ENCODE peak calls at places on chromosome 20, in six cellular contexts. One of them, this sample, is unnamed.

GRCh38 chr20:25198663-25199363 is 3.3 kb downstream of the ENTPD6 start:
- DNase-seq in lower leg skin: no peak
- DNase-seq in left ventricle myocardium inferior: no peak
- DNase-seq in BE2C: peak; percentile 49
- DNase-seq in neural progenitor cell: peak; percentile 33
- DNase-seq in right atrium auricular region: no peak
- DNase-seq in this sample: no peak

GRCh38 chr20:20546402-20546801 is 166.0 kb downstream of the RALGAPA2 start:
- DNase-seq in right atrium auricular region: no peak
- DNase-seq in neural progenitor cell: no peak
- DNase-seq in left ventricle myocardium inferior: no peak
- DNase-seq in BE2C: no peak
- DNase-seq in lower leg skin: no peak
- DNase-seq in this sample: no peak

GRCh38 chr20:37283530-37284195 is 5.8 kb upstream of the MANBAL start:
- DNase-seq in BE2C: no peak
- DNase-seq in right atrium auricular region: no peak
- DNase-seq in neural progenitor cell: no peak
- DNase-seq in lower leg skin: no peak
- DNase-seq in left ventricle myocardium inferior: no peak
- DNase-seq in this sample: no peak

GRCh38 chr20:51350941-51351631 is 191.4 kb downstream of the NFATC2 start:
- DNase-seq in neural progenitor cell: no peak
- DNase-seq in left ventricle myocardium inferior: no peak
- DNase-seq in lower leg skin: no peak
- DNase-seq in BE2C: no peak
- DNase-seq in right atrium auricular region: no peak
- DNase-seq in this sample: no peak

GRCh38 chr20:32510601-32511357 is 74.4 kb downstream of the NOL4L start:
- DNase-seq in lower leg skin: no peak
- DNase-seq in BE2C: no peak
- DNase-seq in neural progenitor cell: no peak
- DNase-seq in left ventricle myocardium inferior: no peak
- DNase-seq in right atrium auricular region: no peak
- DNase-seq in this sample: no peak

GRCh38 chr20:15375836-15376235 is 1038.4 kb upstream of the FLRT3 start:
- DNase-seq in BE2C: no peak
- DNase-seq in left ventricle myocardium inferior: no peak
- DNase-seq in lower leg skin: no peak
- DNase-seq in right atrium auricular region: no peak
- DNase-seq in neural progenitor cell: no peak
- DNase-seq in this sample: no peak

GRCh38 chr20:22289442-22289841 is 294.9 kb downstream of the FOXA2 start:
- DNase-seq in BE2C: no peak
- DNase-seq in neural progenitor cell: no peak
- DNase-seq in left ventricle myocardium inferior: no peak
- DNase-seq in right atrium auricular region: no peak
- DNase-seq in lower leg skin: no peak
- DNase-seq in this sample: no peak

GRCh38 chr20:19540401-19540800 is 217.7 kb upstream of the RIN2 start:
- DNase-seq in right atrium auricular region: no peak
- DNase-seq in left ventricle myocardium inferior: no peak
- DNase-seq in BE2C: no peak
- DNase-seq in neural progenitor cell: no peak
- DNase-seq in lower leg skin: no peak
- DNase-seq in this sample: no peak

GRCh38 chr20:33074675-33075074 is 4.8 kb upstream of the BPIFB4 start:
- DNase-seq in left ventricle myocardium inferior: no peak
- DNase-seq in lower leg skin: no peak
- DNase-seq in right atrium auricular region: no peak
- DNase-seq in BE2C: no peak
- DNase-seq in neural progenitor cell: no peak
- DNase-seq in this sample: no peak

GRCh38 chr20:56689852-56690485 is 60.9 kb downstream of the TFAP2C start:
- DNase-seq in left ventricle myocardium inferior: no peak
- DNase-seq in BE2C: no peak
- DNase-seq in neural progenitor cell: no peak
- DNase-seq in lower leg skin: no peak
- DNase-seq in right atrium auricular region: no peak
- DNase-seq in this sample: no peak

GRCh38 chr20:7232796-7233195 is 465.3 kb downstream of the BMP2 start:
- DNase-seq in right atrium auricular region: no peak
- DNase-seq in lower leg skin: no peak
- DNase-seq in BE2C: no peak
- DNase-seq in neural progenitor cell: no peak
- DNase-seq in left ventricle myocardium inferior: no peak
- DNase-seq in this sample: no peak

DNA sequence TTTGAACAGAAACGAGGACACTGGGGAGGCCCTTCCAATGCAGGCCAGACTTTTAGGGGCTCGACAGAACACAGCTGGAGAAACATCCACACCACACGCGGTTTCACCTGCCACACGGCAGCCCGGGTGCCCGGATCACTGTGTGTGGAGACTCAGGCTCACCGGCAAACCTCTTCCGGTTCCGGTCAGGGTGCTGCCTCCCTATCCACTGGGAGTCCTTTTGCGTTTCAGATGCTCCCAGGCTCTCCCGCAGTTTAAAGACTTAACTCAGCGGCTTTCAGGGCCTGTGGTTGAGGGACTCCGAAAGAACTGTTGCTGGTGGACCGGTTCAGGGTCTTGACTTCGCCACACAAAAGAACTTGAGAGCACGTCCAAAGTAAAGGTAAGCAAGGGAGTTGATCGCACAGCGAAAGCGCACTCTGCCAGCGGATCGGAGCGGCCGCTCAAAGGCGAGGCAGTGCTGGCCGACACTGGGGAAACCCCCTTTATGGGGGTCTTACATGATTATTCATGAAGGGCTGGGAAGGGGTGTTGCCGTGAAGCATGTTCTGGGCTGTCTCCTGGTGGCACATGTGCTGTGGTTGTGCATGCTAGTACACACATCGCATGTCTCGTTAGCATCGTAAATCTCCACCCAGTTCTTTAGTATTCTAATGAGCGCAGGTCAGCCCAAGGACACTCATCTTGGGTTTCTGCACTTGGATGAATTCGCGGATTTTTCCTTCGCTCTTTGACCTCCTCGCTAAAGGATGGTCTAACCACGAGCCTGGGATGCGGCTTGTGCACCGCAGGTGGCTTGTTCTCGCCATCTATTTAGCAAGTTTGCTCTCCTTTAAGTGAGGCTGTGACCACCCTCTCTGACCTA is 180.3 kb downstream of the CDH26 start:
- DNase-seq in lower leg skin: no peak
- DNase-seq in right atrium auricular region: no peak
- DNase-seq in BE2C: no peak
- DNase-seq in neural progenitor cell: no peak
- DNase-seq in left ventricle myocardium inferior: peak; percentile 59
- DNase-seq in this sample: no peak
- H3K4me3 ChIP-seq in lower leg skin: no peak overlapping the region
- H3K4me3 ChIP-seq in right atrium auricular region: peak overlapping the region; percentile 16
- H3K4me3 ChIP-seq in BE2C: no peak overlapping the region
- H3K4me3 ChIP-seq in neural progenitor cell: no peak overlapping the region
- H3K4me3 ChIP-seq in left ventricle myocardium inferior: peak overlapping the region; percentile 64
- H3K4me3 ChIP-seq in this sample: no peak overlapping the region

DNA sequence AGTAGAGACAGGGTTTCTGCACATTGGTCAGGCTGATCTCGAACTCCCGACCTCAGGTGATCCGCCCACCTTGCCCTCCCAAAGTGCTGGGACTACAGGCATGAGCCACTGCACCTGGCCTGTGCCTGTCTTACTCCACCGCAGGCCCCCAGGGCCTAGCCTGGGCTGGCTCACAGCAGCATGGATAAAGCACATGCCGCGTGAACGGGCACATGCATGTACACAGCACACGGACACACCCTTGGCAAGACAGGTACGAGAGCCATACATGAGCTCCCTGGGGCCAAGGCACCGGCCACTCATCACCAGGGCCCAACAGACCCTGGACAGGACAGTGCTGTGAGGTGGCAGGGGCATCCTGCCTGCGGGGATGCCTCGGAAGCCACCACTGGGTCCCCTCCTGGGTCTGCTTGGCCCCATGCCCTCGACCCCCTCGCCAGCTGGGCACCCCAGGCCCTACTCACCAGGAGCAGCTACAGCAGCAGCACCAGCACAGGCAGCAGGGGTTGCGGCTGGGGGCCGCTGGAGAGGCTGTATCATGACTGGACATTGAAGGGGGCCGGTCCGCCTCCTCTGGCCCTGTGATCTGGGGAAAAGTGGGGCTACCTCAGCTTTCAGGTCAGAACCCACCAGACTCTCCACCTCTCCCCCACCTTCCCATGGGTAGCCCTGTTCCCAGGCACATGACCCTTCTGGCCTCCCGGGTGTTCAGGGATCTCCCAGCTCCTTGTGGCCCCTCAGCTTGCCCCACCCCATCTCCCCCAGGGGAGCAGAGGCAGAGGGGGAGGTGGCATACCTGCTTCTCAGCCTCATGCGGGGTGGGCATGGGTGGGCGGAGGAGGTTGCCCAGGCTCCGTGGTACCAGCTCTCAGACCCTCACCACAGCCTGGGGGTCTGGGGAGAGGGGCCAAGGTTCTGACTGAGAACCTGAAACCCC is 3.0 kb downstream of the RGS19 start:
- DNase-seq in right atrium auricular region: no peak
- DNase-seq in lower leg skin: no peak
- DNase-seq in neural progenitor cell: no peak
- DNase-seq in BE2C: no peak
- DNase-seq in left ventricle myocardium inferior: no peak
- DNase-seq in this sample: no peak
- H3K4me3 ChIP-seq in right atrium auricular region: no peak overlapping the region
- H3K4me3 ChIP-seq in lower leg skin: no peak overlapping the region
- H3K4me3 ChIP-seq in neural progenitor cell: no peak overlapping the region
- H3K4me3 ChIP-seq in BE2C: no peak overlapping the region
- H3K4me3 ChIP-seq in left ventricle myocardium inferior: peak overlapping the region; percentile 90
- H3K4me3 ChIP-seq in this sample: no peak overlapping the region

GRCh38 chr20:38393259-38393658 is 41.9 kb downstream of the SNHG17 start:
- DNase-seq in neural progenitor cell: no peak
- DNase-seq in left ventricle myocardium inferior: no peak
- DNase-seq in lower leg skin: no peak
- DNase-seq in right atrium auricular region: no peak
- DNase-seq in BE2C: peak; percentile 21
- DNase-seq in this sample: no peak
- H3K4me3 ChIP-seq in neural progenitor cell: no peak overlapping the region
- H3K4me3 ChIP-seq in left ventricle myocardium inferior: no peak overlapping the region
- H3K4me3 ChIP-seq in lower leg skin: no peak overlapping the region
- H3K4me3 ChIP-seq in right atrium auricular region: no peak overlapping the region
- H3K4me3 ChIP-seq in BE2C: no peak overlapping the region
- H3K4me3 ChIP-seq in this sample: no peak overlapping the region

GRCh38 chr20:10670521-10671220 is 3.1 kb downstream of the JAG1 start:
- DNase-seq in BE2C: no peak
- DNase-seq in right atrium auricular region: no peak
- DNase-seq in left ventricle myocardium inferior: no peak
- DNase-seq in lower leg skin: no peak
- DNase-seq in neural progenitor cell: no peak
- DNase-seq in this sample: peak; percentile 23
- H3K4me3 ChIP-seq in BE2C: no peak overlapping the region
- H3K4me3 ChIP-seq in right atrium auricular region: peak overlapping the region; percentile 87
- H3K4me3 ChIP-seq in left ventricle myocardium inferior: peak overlapping the region; percentile 94
- H3K4me3 ChIP-seq in lower leg skin: peak overlapping the region; percentile 78
- H3K4me3 ChIP-seq in neural progenitor cell: peak overlapping the region; percentile 87
- H3K4me3 ChIP-seq in this sample: no peak overlapping the region

DNA sequence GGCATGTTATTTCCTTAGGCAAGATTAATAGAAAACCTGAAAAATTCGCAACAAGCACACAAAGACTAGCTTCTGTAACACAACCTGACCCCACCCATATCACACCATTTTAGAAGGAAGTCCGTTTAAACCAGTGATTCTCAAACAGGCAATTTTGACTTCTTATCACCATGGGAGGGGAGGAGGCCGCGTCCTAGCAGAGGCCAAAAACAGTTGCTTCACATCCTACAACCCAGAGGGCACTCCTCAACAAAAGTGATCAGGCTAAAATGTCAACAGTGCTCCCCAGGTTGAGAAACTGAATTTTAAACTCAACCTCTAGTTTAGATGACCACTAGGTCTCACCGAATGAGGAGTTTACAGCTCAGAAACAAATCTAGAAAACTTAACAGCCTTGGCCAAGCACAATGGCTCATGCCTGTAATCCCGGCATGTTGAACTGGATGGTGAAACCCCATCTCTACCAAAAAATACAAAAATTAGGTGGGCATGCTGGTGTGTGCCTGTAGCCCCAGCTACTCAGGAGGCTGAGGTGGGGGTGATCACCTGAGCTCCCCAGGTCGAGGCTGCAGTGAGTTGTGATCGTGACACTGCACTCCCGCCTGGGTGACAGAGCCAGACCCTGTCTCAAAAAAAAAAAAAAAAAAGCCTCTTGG is 3.4 kb downstream of the SNX5 start:
- DNase-seq in right atrium auricular region: peak; percentile 79
- DNase-seq in lower leg skin: no peak
- DNase-seq in neural progenitor cell: no peak
- DNase-seq in BE2C: no peak
- DNase-seq in left ventricle myocardium inferior: no peak
- DNase-seq in this sample: no peak
- H3K4me3 ChIP-seq in right atrium auricular region: no peak overlapping the region
- H3K4me3 ChIP-seq in lower leg skin: no peak overlapping the region
- H3K4me3 ChIP-seq in neural progenitor cell: peak overlapping the region; percentile 88
- H3K4me3 ChIP-seq in BE2C: peak overlapping the region; percentile 84
- H3K4me3 ChIP-seq in left ventricle myocardium inferior: peak overlapping the region; percentile 95
- H3K4me3 ChIP-seq in this sample: no peak overlapping the region

GRCh38 chr20:3111995-3112394 is 27.5 kb upstream of the AVP start:
- DNase-seq in right atrium auricular region: no peak
- DNase-seq in left ventricle myocardium inferior: no peak
- DNase-seq in neural progenitor cell: no peak
- DNase-seq in BE2C: no peak
- DNase-seq in lower leg skin: no peak
- DNase-seq in this sample: no peak

GRCh38 chr20:3115190-3116107 is 30.9 kb upstream of the AVP start:
- DNase-seq in left ventricle myocardium inferior: no peak
- DNase-seq in right atrium auricular region: no peak
- DNase-seq in neural progenitor cell: peak; percentile 82
- DNase-seq in lower leg skin: no peak
- DNase-seq in BE2C: peak; percentile 70
- DNase-seq in this sample: peak; percentile 56

GRCh38 chr20:3119044-3119443 is 34.5 kb upstream of the AVP start:
- DNase-seq in neural progenitor cell: no peak
- DNase-seq in left ventricle myocardium inferior: no peak
- DNase-seq in BE2C: no peak
- DNase-seq in lower leg skin: no peak
- DNase-seq in right atrium auricular region: no peak
- DNase-seq in this sample: no peak

GRCh38 chr20:3111507-3111906 is 27.0 kb upstream of the AVP start:
- DNase-seq in right atrium auricular region: no peak
- DNase-seq in BE2C: no peak
- DNase-seq in left ventricle myocardium inferior: no peak
- DNase-seq in lower leg skin: no peak
- DNase-seq in neural progenitor cell: no peak
- DNase-seq in this sample: no peak

DNA sequence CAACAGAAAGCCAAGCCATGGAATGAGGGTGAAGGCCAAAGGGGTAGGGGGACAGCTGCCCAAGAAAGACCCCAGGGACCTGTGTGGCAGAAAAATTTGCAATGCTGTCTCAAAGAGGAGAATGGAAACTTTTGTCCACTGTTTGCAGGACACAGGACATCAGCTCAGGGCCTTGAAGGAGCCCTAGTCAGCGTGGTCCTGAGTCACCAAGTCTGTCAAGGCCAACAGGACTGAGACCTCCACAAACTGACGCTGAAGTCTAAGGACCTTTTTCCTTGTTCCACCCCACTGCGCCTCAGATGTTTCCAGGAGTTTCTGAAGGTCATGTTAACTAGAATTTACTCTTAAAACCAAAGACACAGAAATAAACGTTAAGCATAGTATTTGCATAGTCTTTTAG is 31.8 kb upstream of the AVP start:
- DNase-seq in right atrium auricular region: no peak
- DNase-seq in BE2C: no peak
- DNase-seq in lower leg skin: no peak
- DNase-seq in neural progenitor cell: no peak
- DNase-seq in left ventricle myocardium inferior: no peak
- DNase-seq in this sample: no peak
- H3K4me3 ChIP-seq in right atrium auricular region: no peak overlapping the region
- H3K4me3 ChIP-seq in BE2C: no peak overlapping the region
- H3K4me3 ChIP-seq in lower leg skin: no peak overlapping the region
- H3K4me3 ChIP-seq in neural progenitor cell: no peak overlapping the region
- H3K4me3 ChIP-seq in left ventricle myocardium inferior: no peak overlapping the region
- H3K4me3 ChIP-seq in this sample: no peak overlapping the region